ENCODE peak calls at places on chromosomes 5 and 9, in nine cellular contexts. V, J, Q, L, Z, U, H, D and C are unnamed samples. For H3K27me3, the result is how much of the 10 kb centered on the place peaks cover.

GRCh38 chr5:56012281-56012963 is 17.7 kb upstream of the IL6ST start:
- DNase-seq in J (no peak), H (no peak), L (no peak), Q (no peak), U (no peak), D (peak), Z (no peak), V (no peak), C (no peak)

GRCh38 chr9:110580850-110581249 is 1.3 kb upstream of the SVEP1 start:
- DNase-seq in Z (no peak), L (peak), J (no peak), H (no peak), V (no peak), D (no peak), U (no peak), Q (peak), C (no peak)

GRCh38 chr5:170131235-170131634 is 25.5 kb downstream of the FOXI1 start:
- DNase-seq in V (no peak), D (no peak), Z (peak), U (no peak), Q (no peak), J (no peak), L (no peak), H (no peak), C (no peak)

GRCh38 chr5:41754857-41755256 is 115.4 kb downstream of the OXCT1 start:
- DNase-seq in D (no peak), L (no peak), U (no peak), Z (no peak), V (no peak), J (no peak), Q (peak), H (no peak), C (no peak)

GRCh38 chr5:79418276-79418675 is 95.7 kb downstream of the HOMER1 start:
- DNase-seq in D (no peak), Q (no peak), V (no peak), H (no peak), U (no peak), Z (no peak), L (no peak), J (no peak), C (no peak)

GRCh38 chr5:88502179-88503064 is 233.8 kb upstream of the TMEM161B start:
- DNase-seq in V (no peak), Z (no peak), U (no peak), L (no peak), D (no peak), J (no peak), H (no peak), Q (peak), C (no peak)

GRCh38 chr5:173522518-173522917 is 93.9 kb downstream of the BOD1 start:
- DNase-seq in D (no peak), H (no peak), L (no peak), V (no peak), Z (no peak), J (no peak), U (no peak), Q (no peak), C (no peak)

GRCh38 chr5:137845472-137845871 is 22.2 kb upstream of the MYOT start:
- DNase-seq in U (no peak), J (no peak), D (no peak), L (no peak), Z (no peak), H (no peak), V (no peak), Q (no peak), C (no peak)

GRCh38 chr5:11619339-11620028 is 284.8 kb downstream of the CTNND2 start:
- DNase-seq in V (no peak), U (peak), Z (no peak), Q (no peak), J (no peak), D (no peak), H (no peak), L (no peak), C (no peak)

GRCh38 chr5:157471709-157472108 is 11.7 kb downstream of the NIPAL4 start:
- DNase-seq in L (peak), J (no peak), H (no peak), Z (peak), V (no peak), D (no peak), Q (peak), U (peak), C (no peak)

GRCh38 chr5:73499187-73499586 is 945 bp downstream of the BTF3 start:
- DNase-seq in V (no peak), Z (no peak), J (no peak), H (no peak), L (no peak), Q (no peak), U (no peak), D (no peak), C (no peak)

GRCh38 chr5:73497537-73498056 is 645 bp upstream of the BTF3 start:
- DNase-seq in H (no peak), Q (no peak), V (no peak), J (no peak), U (no peak), D (no peak), Z (no peak), L (no peak), C (no peak)

GRCh38 chr5:73498057-73498992 is at the start of gene BTF3:
- DNase-seq in D (peak), H (peak), Z (peak), L (peak), V (peak), J (peak), Q (peak), U (peak), C (peak)

GRCh38 chr5:73499756-73500155 is 1.5 kb downstream of the BTF3 start:
- DNase-seq in Q (no peak), H (no peak), U (no peak), D (no peak), J (no peak), L (no peak), Z (no peak), V (no peak), C (no peak)

GRCh38 chr5:73501406-73501805 is 3.2 kb downstream of the BTF3 start:
- DNase-seq in H (no peak), D (no peak), Z (no peak), U (no peak), Q (no peak), J (no peak), V (no peak), L (no peak), C (no peak)
- H3K27ac ChIP-seq in H (no peak), D (no peak), Z (no peak), U (no peak), Q (no peak), J (no peak), V (no peak), L (no peak), C (no peak)

DNA sequence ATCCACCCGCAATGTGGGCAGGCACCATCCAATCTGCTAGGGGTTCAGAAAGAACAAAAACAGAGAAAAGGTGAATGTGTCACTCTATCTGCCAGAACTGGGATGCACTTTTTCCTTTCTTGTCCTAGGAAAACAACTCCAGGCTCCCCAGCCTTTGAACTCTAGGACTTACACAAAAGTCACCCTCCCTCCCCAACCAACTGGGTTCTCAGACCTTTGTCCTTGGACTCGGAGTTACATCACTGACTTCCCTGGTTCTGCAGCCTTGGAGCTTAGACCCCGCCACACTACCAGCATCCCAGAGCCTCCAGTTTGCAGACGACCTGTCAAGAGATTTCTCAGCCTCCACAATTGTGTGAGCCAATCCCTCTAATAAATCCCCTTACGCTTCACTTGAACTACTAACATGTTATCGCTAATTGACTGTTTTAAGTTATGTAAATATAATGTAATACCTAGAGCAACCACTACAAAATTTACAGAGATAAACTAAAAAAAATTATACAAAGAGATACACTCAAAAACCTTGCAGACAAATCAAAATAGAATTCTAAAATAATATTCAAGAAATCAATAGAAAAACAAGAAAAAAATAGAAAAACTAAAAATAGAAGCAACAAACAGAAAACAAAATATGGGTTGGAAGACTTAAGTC is 5.3 kb upstream of the UBLCP1 start:
- DNase-seq in Q (no peak), D (no peak), H (no peak), V (no peak), Z (no peak), L (no peak), U (no peak), J (no peak), C (no peak)
- TF ChIP-seq CTCF in Q (no peak), D (no peak), H (no peak), V (no peak), Z (peak), L (peak), U (no peak), J (no peak), C (no peak)

DNA sequence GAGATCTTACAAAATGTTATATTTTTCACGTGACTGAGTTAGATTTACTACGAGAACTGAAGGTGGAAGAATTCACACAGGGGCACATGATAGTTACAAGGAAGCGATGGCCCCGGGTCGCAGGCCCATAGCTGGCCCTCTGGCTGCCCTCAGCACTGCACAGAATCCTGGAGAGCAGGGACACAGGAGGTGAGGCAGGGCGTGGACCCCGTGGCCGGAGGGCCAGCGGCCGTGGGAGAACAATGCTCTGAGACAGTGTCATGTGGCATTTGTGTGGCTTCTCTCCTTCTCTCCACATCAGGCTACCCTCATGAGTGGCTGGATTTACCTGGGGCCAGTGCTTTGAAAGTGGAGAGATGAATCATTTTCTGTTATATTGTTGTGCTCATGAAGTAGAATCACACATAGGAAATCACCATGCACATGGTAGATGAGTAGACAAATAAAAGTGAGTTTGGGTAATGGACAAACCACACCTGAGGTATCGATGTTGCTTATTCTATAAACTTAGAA is 89.5 kb downstream of the ICE1 start:
- DNase-seq in H (no peak), J (no peak), D (no peak), Z (no peak), U (no peak), L (no peak), Q (no peak), V (no peak), C (no peak)
- H3K27me3 ChIP-seq in H (under half), J (under half), D (under half), Z (under half), U (under half), L (half or more), Q (under half), V (under half), C (under half)

GRCh38 chr5:112584781-112585180 is 152.9 kb upstream of the APC start:
- DNase-seq in V (no peak), H (no peak), Z (no peak), Q (no peak), D (no peak), L (no peak), J (no peak), U (peak), C (no peak)

GRCh38 chr5:112586596-112587062 is 151.1 kb upstream of the APC start:
- DNase-seq in J (no peak), Z (peak), V (no peak), D (no peak), L (no peak), U (no peak), H (no peak), Q (no peak), C (no peak)

GRCh38 chr5:112579771-112580170 is 157.9 kb upstream of the APC start:
- DNase-seq in Q (no peak), V (no peak), Z (no peak), D (no peak), H (no peak), U (no peak), J (no peak), L (no peak), C (no peak)

GRCh38 chr5:112581811-112582320 is 155.8 kb upstream of the APC start:
- DNase-seq in Z (no peak), Q (no peak), D (no peak), V (no peak), J (no peak), L (no peak), U (no peak), H (no peak), C (no peak)

GRCh38 chr5:112583166-112583565 is 154.5 kb upstream of the APC start:
- DNase-seq in V (no peak), L (no peak), Z (no peak), H (no peak), J (no peak), U (no peak), Q (no peak), D (no peak), C (no peak)
- H3K27ac ChIP-seq in V (no peak), L (no peak), Z (no peak), H (no peak), J (no peak), U (no peak), Q (no peak), D (no peak), C (no peak)

DNA sequence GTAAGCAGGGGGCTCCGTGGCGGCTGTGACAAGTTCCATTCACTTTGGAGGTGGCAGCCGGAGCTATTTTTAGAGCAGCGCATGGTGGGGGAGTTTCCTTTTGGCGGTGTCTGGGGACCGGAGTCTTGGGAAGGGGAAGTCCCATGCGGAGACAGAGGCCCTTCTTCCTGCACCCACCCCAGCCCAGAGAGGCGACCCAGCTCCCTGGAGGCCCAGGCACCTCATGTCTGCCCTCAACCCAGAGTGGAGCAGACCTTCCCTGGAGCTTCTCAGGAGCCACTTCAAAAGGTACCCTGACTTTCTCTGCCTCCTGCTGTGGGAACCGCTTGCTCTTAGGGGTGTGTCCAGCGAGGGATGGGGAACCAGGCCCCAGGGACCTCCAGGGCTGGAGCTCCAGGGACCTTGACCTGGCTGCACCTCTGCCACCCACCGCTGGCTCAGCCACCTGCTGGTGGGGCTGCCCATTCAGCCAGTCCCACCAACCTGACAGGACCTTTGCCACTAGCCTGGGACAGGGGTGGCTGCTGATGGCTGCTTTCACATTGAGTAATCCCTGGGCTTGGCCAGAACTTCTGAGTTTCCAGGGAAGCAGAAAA is 34.1 kb downstream of the NEK6 start:
- DNase-seq in H (no peak), D (peak), V (no peak), J (no peak), Z (no peak), U (peak), Q (no peak), L (peak), C (no peak)
- TF ChIP-seq CTCF in H (no peak), D (no peak), V (no peak), J (no peak), Z (peak), U (no peak), Q (no peak), L (no peak), C (no peak)

GRCh38 chr9:87269777-87270176 is 227.9 kb upstream of the DAPK1 start:
- DNase-seq in D (no peak), H (no peak), Q (no peak), Z (no peak), J (no peak), U (no peak), L (no peak), V (no peak), C (no peak)
- H3K27me3 ChIP-seq in D (under half), H (under half), Q (under half), Z (under half), J (under half), U (under half), L (under half), V (under half), C (under half)